ENCODE peak calls at places on chromosomes 12 and 14, in eight cellular contexts. X is IMR-90, M is WERI-Rb-1, C is SK-N-SH, Q is type B pancreatic cell, V is A549, F is cardiac fibroblast, N is T47D. K is an unnamed sample.

GRCh38 chr14:61923348-61923747 is 161.1 kb downstream of the SNAPC1 start:
- DNase-seq in Q (no peak), V (no peak), M (peak; percentile 22), X (peak; percentile 63), N (no peak), C (no peak), F (peak; percentile 56), K (peak; percentile 21)

GRCh38 chr12:13452955-13453570 is 256.5 kb downstream of the EMP1 start:
- DNase-seq in X (no peak), V (no peak), C (no peak), F (no peak), Q (no peak), M (no peak), N (no peak), K (no peak)

GRCh38 chr12:12081836-12082497 is 11.2 kb downstream of the BCL2L14 start:
- DNase-seq in C (peak; percentile 67), X (peak; percentile 55), F (peak; percentile 70), N (no peak), M (peak; percentile 30), V (peak; percentile 78), Q (no peak), K (peak; percentile 77)

GRCh38 chr12:38544357-38545066 is 227.9 kb downstream of the ALG10B start:
- DNase-seq in N (no peak), V (peak; percentile 11), C (no peak), F (no peak), X (no peak), M (peak; percentile 9), Q (no peak), K (no peak)

GRCh38 chr12:30088259-30088995 is 304.7 kb upstream of the TMTC1 start:
- DNase-seq in M (no peak), Q (no peak), C (no peak), F (peak; percentile 34), X (no peak), N (no peak), V (no peak), K (no peak)

GRCh38 chr14:73236752-73237218 is 521 bp upstream of the PAPLN start:
- DNase-seq in X (no peak), M (no peak), V (no peak), N (no peak), Q (no peak), C (no peak), F (no peak), K (no peak)

GRCh38 chr12:74820324-74820723 is 282.7 kb downstream of the ATXN7L3B start:
- DNase-seq in C (no peak), X (no peak), M (no peak), F (no peak), Q (no peak), V (peak; percentile 44), N (no peak), K (no peak)

GRCh38 chr14:38339704-38340103 is 83.8 kb upstream of the CLEC14A start:
- DNase-seq in Q (no peak), X (peak; percentile 71), M (no peak), F (peak; percentile 75), N (no peak), C (no peak), V (no peak), K (peak; percentile 14)

GRCh38 chr14:31261859-31262739 is 54.5 kb upstream of the HECTD1 start:
- DNase-seq in Q (no peak), M (no peak), C (no peak), N (no peak), F (peak; percentile 85), V (peak; percentile 43), X (peak; percentile 63), K (peak; percentile 34)

GRCh38 chr12:30515351-30515750 is 180.3 kb downstream of the IPO8 start:
- DNase-seq in F (peak; percentile 51), M (no peak), Q (no peak), N (no peak), C (peak; percentile 10), X (no peak), V (peak; percentile 13), K (peak; percentile 39)

GRCh38 chr12:3315201-3315661 is 175.8 kb upstream of the PRMT8 start:
- DNase-seq in N (peak; percentile 73), V (no peak), C (peak; percentile 65), X (peak; percentile 81), M (peak; percentile 83), Q (no peak), F (peak; percentile 70), K (no peak)

GRCh38 chr12:131112016-131112415 is 158.3 kb downstream of the ADGRD1 start:
- DNase-seq in X (no peak), M (peak; percentile 59), V (peak; percentile 31), C (peak; percentile 57), N (no peak), F (peak; percentile 5), Q (no peak), K (peak; percentile 3)

GRCh38 chr14:21978184-21978998 is 304.8 kb upstream of the OR4E1 start:
- DNase-seq in N (peak; percentile 10), C (peak; percentile 33), V (peak; percentile 62), Q (no peak), F (peak; percentile 15), X (peak; percentile 15), M (peak; percentile 20), K (peak; percentile 7)

GRCh38 chr12:106163712-106164111 is 25.0 kb upstream of the NUAK1 start:
- DNase-seq in C (no peak), X (no peak), V (no peak), F (no peak), Q (no peak), M (no peak), N (no peak), K (no peak)

GRCh38 chr14:89750206-89750867 is 204.2 kb downstream of the EFCAB11 start:
- DNase-seq in Q (no peak), M (no peak), X (peak; percentile 68), C (no peak), F (no peak), N (no peak), V (no peak), K (peak; percentile 40)

GRCh38 chr12:113142173-113142885 is 6.8 kb upstream of the RASAL1 start:
- DNase-seq in C (peak; percentile 22), N (no peak), V (no peak), Q (no peak), F (no peak), M (no peak), X (no peak), K (no peak)

GRCh38 chr14:24392327-24393098 is 6.3 kb upstream of the NYNRIN start:
- DNase-seq in M (no peak), N (peak; percentile 27), V (peak; percentile 62), F (peak; percentile 79), C (no peak), X (peak; percentile 67), Q (no peak), K (peak; percentile 38)

GRCh38 chr12:93373847-93374723 is 3.6 kb upstream of the NUDT4 start:
- DNase-seq in V (no peak), C (no peak), Q (no peak), N (no peak), M (no peak), F (no peak), X (no peak), K (no peak)

GRCh38 chr14:93921001-93921797 is 5.9 kb upstream of the FAM181A start:
- DNase-seq in F (no peak), M (no peak), X (no peak), Q (no peak), N (no peak), V (no peak), C (no peak), K (no peak)

GRCh38 chr14:94571395-94571794 is 9.8 kb upstream of the SERPINA5 start:
- DNase-seq in X (no peak), M (no peak), F (peak; percentile 43), N (no peak), V (no peak), C (no peak), Q (no peak), K (no peak)

GRCh38 chr12:71938728-71939385 is at the start of gene TPH2:
- DNase-seq in V (peak; percentile 61), F (peak; percentile 54), N (peak; percentile 15), M (peak; percentile 84), Q (peak; percentile 86), C (peak; percentile 63), X (peak; percentile 68), K (peak; percentile 75)

GRCh38 chr12:42609605-42610004 is 20.1 kb upstream of the PRICKLE1 start:
- DNase-seq in M (no peak), V (no peak), Q (no peak), N (no peak), F (peak; percentile 64), X (peak; percentile 49), C (no peak), K (no peak)

GRCh38 chr14:24430682-24431568 is 1.2 kb downstream of the KHNYN start:
- DNase-seq in Q (peak; percentile 66), M (no peak), N (no peak), C (no peak), F (peak; percentile 76), X (peak; percentile 59), V (no peak), K (peak; percentile 85)

GRCh38 chr14:78836777-78837176 is 666.6 kb downstream of the NRXN3 start:
- DNase-seq in X (peak; percentile 52), M (peak; percentile 90), Q (no peak), C (peak; percentile 21), N (peak; percentile 47), V (peak; percentile 76), F (peak; percentile 56), K (peak; percentile 61)

GRCh38 chr14:25090716-25091454 is 40.9 kb upstream of the STXBP6 start:
- DNase-seq in N (no peak), C (no peak), V (peak; percentile 13), X (peak; percentile 66), M (no peak), Q (no peak), F (peak; percentile 58), K (peak; percentile 39)

GRCh38 chr14:90091393-90091792 is 29.6 kb downstream of the KCNK13 start:
- DNase-seq in V (no peak), X (peak; percentile 20), F (peak; percentile 89), Q (no peak), M (no peak), N (no peak), C (peak; percentile 50), K (no peak)

GRCh38 chr14:75247286-75247922 is 31.2 kb upstream of the FOS start:
- DNase-seq in F (no peak), M (no peak), C (no peak), Q (no peak), X (no peak), N (no peak), V (no peak), K (no peak)

GRCh38 chr14:74348241-74348734 is at the start of gene VRTN:
- DNase-seq in F (no peak), M (no peak), N (no peak), X (no peak), V (no peak), C (no peak), Q (no peak), K (no peak)

GRCh38 chr14:36988568-36988967 is 183.8 kb downstream of the SLC25A21 start:
- DNase-seq in X (peak; percentile 67), C (no peak), F (peak; percentile 51), Q (no peak), V (no peak), N (no peak), M (no peak), K (peak; percentile 28)

K was measured in mesenchymal stem cell.